ENCODE peak calls at places on chromosomes 6 and 20, in five cellular contexts. One of them, this sample, is unnamed.
A peak's percentile ranks its signal among the peaks of the same experiment; 100 is the strongest.

GRCh38 chr6:165403006-165403405 is 93.6 kb upstream of the C6orf118 start:
- DNase-seq in progenitor cell of endocrine pancreas: no peak
- DNase-seq in transverse colon: no peak
- DNase-seq in brain microvascular endothelial cell: peak; percentile 1
- DNase-seq in endothelial cell: no peak
- DNase-seq in this sample: no peak

GRCh38 chr6:5108068-5108467 is 22.9 kb downstream of the PPP1R3G start:
- DNase-seq in brain microvascular endothelial cell: no peak
- DNase-seq in progenitor cell of endocrine pancreas: no peak
- DNase-seq in transverse colon: no peak
- DNase-seq in endothelial cell: no peak
- DNase-seq in this sample: no peak

GRCh38 chr6:20948531-20948930 is 414.3 kb downstream of the CDKAL1 start:
- DNase-seq in brain microvascular endothelial cell: no peak
- DNase-seq in transverse colon: no peak
- DNase-seq in progenitor cell of endocrine pancreas: no peak
- DNase-seq in endothelial cell: no peak
- DNase-seq in this sample: no peak

GRCh38 chr6:117776441-117776840 is 101.2 kb downstream of the NUS1 start:
- DNase-seq in brain microvascular endothelial cell: no peak
- DNase-seq in endothelial cell: no peak
- DNase-seq in progenitor cell of endocrine pancreas: no peak
- DNase-seq in transverse colon: no peak
- DNase-seq in this sample: no peak

GRCh38 chr6:104682722-104683643 is 176.7 kb downstream of the HACE1 start:
- DNase-seq in endothelial cell: peak; percentile 74
- DNase-seq in brain microvascular endothelial cell: peak; percentile 64
- DNase-seq in progenitor cell of endocrine pancreas: peak; percentile 18
- DNase-seq in transverse colon: peak; percentile 33
- DNase-seq in this sample: no peak

GRCh38 chr20:39165099-39165498 is 203.0 kb downstream of the DHX35 start:
- DNase-seq in progenitor cell of endocrine pancreas: no peak
- DNase-seq in transverse colon: no peak
- DNase-seq in brain microvascular endothelial cell: no peak
- DNase-seq in endothelial cell: no peak
- DNase-seq in this sample: no peak

GRCh38 chr6:2055143-2055542 is 190.3 kb downstream of the GMDS start:
- DNase-seq in brain microvascular endothelial cell: no peak
- DNase-seq in progenitor cell of endocrine pancreas: no peak
- DNase-seq in transverse colon: no peak
- DNase-seq in endothelial cell: no peak
- DNase-seq in this sample: no peak

GRCh38 chr6:118810420-118811027 is 83.4 kb upstream of the ASF1A start:
- DNase-seq in endothelial cell: no peak
- DNase-seq in transverse colon: peak; percentile 42
- DNase-seq in progenitor cell of endocrine pancreas: no peak
- DNase-seq in brain microvascular endothelial cell: no peak
- DNase-seq in this sample: no peak

GRCh38 chr6:39302011-39302410 is 12.2 kb downstream of the KCNK17 start:
- DNase-seq in transverse colon: no peak
- DNase-seq in brain microvascular endothelial cell: no peak
- DNase-seq in endothelial cell: no peak
- DNase-seq in progenitor cell of endocrine pancreas: no peak
- DNase-seq in this sample: no peak

GRCh38 chr6:39304951-39305350 is 9.3 kb downstream of the KCNK17 start:
- DNase-seq in transverse colon: no peak
- DNase-seq in progenitor cell of endocrine pancreas: no peak
- DNase-seq in endothelial cell: no peak
- DNase-seq in brain microvascular endothelial cell: no peak
- DNase-seq in this sample: no peak

GRCh38 chr6:39301606-39302005 is 12.6 kb downstream of the KCNK17 start:
- DNase-seq in progenitor cell of endocrine pancreas: no peak
- DNase-seq in transverse colon: no peak
- DNase-seq in endothelial cell: peak; percentile 39
- DNase-seq in brain microvascular endothelial cell: no peak
- DNase-seq in this sample: no peak

GRCh38 chr6:39302669-39303424 is 11.4 kb downstream of the KCNK17 start:
- DNase-seq in endothelial cell: peak; percentile 87
- DNase-seq in progenitor cell of endocrine pancreas: peak; percentile 80
- DNase-seq in brain microvascular endothelial cell: peak; percentile 59
- DNase-seq in transverse colon: peak; percentile 91
- DNase-seq in this sample: peak; percentile 86

GRCh38 chr6:39303425-39304153 is 10.6 kb downstream of the KCNK17 start:
- DNase-seq in progenitor cell of endocrine pancreas: no peak
- DNase-seq in endothelial cell: no peak
- DNase-seq in brain microvascular endothelial cell: no peak
- DNase-seq in transverse colon: no peak
- DNase-seq in this sample: no peak
- TF ChIP-seq CTCF in progenitor cell of endocrine pancreas: no peak
- TF ChIP-seq CTCF in endothelial cell: no peak
- TF ChIP-seq CTCF in brain microvascular endothelial cell: no peak
- TF ChIP-seq CTCF in transverse colon: no peak
- TF ChIP-seq CTCF in this sample: peak; percentile 13

DNA sequence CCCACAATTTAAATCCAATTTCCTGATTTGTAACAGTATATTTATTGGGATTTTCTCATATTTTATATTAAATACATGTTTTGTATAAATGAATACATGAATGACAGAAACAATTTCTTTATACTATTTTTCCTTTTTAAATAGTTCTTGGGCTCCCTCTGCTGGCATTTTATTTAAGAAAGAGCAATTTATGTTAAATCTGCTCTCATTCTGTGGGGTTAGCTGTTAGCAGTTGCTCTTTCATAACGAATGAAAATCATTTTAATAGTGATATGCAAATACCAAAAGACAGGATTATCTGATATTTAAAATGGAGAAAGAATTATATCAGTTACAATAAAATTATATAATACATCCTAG is 118.3 kb downstream of the RALGAPA2 start:
- DNase-seq in progenitor cell of endocrine pancreas: no peak
- DNase-seq in brain microvascular endothelial cell: no peak
- DNase-seq in transverse colon: no peak
- DNase-seq in endothelial cell: no peak
- DNase-seq in this sample: no peak
- TF ChIP-seq CTCF in progenitor cell of endocrine pancreas: peak; percentile 28
- TF ChIP-seq CTCF in brain microvascular endothelial cell: no peak
- TF ChIP-seq CTCF in transverse colon: no peak
- TF ChIP-seq CTCF in endothelial cell: no peak
- TF ChIP-seq CTCF in this sample: peak; percentile 50

GRCh38 chr6:77620290-77620882 is 32.5 kb upstream of the MEI4 start:
- DNase-seq in progenitor cell of endocrine pancreas: no peak
- DNase-seq in endothelial cell: peak; percentile 44
- DNase-seq in brain microvascular endothelial cell: peak; percentile 28
- DNase-seq in transverse colon: no peak
- DNase-seq in this sample: no peak
- TF ChIP-seq CTCF in progenitor cell of endocrine pancreas: peak; percentile 30
- TF ChIP-seq CTCF in endothelial cell: peak; percentile 47
- TF ChIP-seq CTCF in brain microvascular endothelial cell: peak; percentile 74
- TF ChIP-seq CTCF in transverse colon: no peak
- TF ChIP-seq CTCF in this sample: peak; percentile 71

GRCh38 chr20:34709836-34710567 is 5.9 kb downstream of the TP53INP2 start:
- DNase-seq in progenitor cell of endocrine pancreas: peak; percentile 58
- DNase-seq in endothelial cell: peak; percentile 40
- DNase-seq in transverse colon: peak; percentile 72
- DNase-seq in brain microvascular endothelial cell: peak; percentile 45
- DNase-seq in this sample: peak; percentile 79

GRCh38 chr20:34710568-34710839 is 6.4 kb downstream of the TP53INP2 start:
- DNase-seq in brain microvascular endothelial cell: no peak
- DNase-seq in transverse colon: no peak
- DNase-seq in endothelial cell: no peak
- DNase-seq in progenitor cell of endocrine pancreas: no peak
- DNase-seq in this sample: no peak

GRCh38 chr20:34709044-34709835 is 5.1 kb downstream of the TP53INP2 start:
- DNase-seq in progenitor cell of endocrine pancreas: peak; percentile 76
- DNase-seq in endothelial cell: peak; percentile 65
- DNase-seq in brain microvascular endothelial cell: peak; percentile 49
- DNase-seq in transverse colon: peak; percentile 89
- DNase-seq in this sample: peak; percentile 95

GRCh38 chr20:34706912-34707784 is 3.0 kb downstream of the TP53INP2 start:
- DNase-seq in progenitor cell of endocrine pancreas: no peak
- DNase-seq in transverse colon: no peak
- DNase-seq in endothelial cell: no peak
- DNase-seq in brain microvascular endothelial cell: no peak
- DNase-seq in this sample: no peak

DNA sequence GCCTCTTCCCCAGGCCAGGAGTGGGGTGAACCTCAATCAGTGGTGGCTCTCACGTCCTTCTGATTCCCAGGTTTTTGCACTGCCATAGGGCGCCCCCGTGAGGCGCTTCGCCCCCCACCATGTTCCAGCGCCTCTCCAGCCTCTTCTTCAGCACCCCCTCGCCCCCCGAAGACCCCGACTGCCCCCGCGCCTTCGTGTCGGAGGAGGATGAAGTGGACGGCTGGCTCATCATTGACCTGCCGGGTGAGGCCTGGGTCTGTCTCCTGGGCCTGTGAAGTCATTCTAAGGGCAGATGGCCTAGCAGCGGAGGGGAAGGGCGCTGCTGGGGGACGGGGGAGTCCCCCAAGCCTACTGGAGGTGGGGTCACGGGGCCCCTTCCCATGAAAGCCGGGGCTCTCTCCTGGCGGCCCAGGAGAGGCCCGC is 4.5 kb downstream of the TP53INP2 start:
- DNase-seq in brain microvascular endothelial cell: no peak
- DNase-seq in transverse colon: peak; percentile 72
- DNase-seq in endothelial cell: peak; percentile 61
- DNase-seq in progenitor cell of endocrine pancreas: peak; percentile 47
- DNase-seq in this sample: peak; percentile 81
- TF ChIP-seq CTCF in brain microvascular endothelial cell: peak; percentile 74
- TF ChIP-seq CTCF in transverse colon: peak; percentile 36
- TF ChIP-seq CTCF in endothelial cell: peak; percentile 44
- TF ChIP-seq CTCF in progenitor cell of endocrine pancreas: peak; percentile 63
- TF ChIP-seq CTCF in this sample: peak; percentile 75

GRCh38 chr20:10131612-10132345 is 86.9 kb upstream of the SNAP25 start:
- DNase-seq in endothelial cell: no peak
- DNase-seq in transverse colon: peak; percentile 20
- DNase-seq in progenitor cell of endocrine pancreas: no peak
- DNase-seq in brain microvascular endothelial cell: peak; percentile 55
- DNase-seq in this sample: no peak
- TF ChIP-seq CTCF in endothelial cell: no peak
- TF ChIP-seq CTCF in transverse colon: no peak
- TF ChIP-seq CTCF in progenitor cell of endocrine pancreas: no peak
- TF ChIP-seq CTCF in brain microvascular endothelial cell: no peak
- TF ChIP-seq CTCF in this sample: no peak